ENCODE peak calls at places on chromosome X, in seven cellular contexts. H is H1; L is CD8-positive, alpha-beta memory T cell; Z is PC-3; C is foreskin keratinocyte; F is HCT116; B is cardiac muscle cell. M is an unnamed sample.

GRCh38 chrX:9566150-9566621 is 101.3 kb downstream of the TBL1X start:
- DNase-seq in F (peak; percentile 32), B (no peak), L (no peak), Z (peak; percentile 92), C (peak; percentile 70), H (no peak), M (peak; percentile 7)

GRCh38 chrX:106684207-106684606 is 42.3 kb upstream of the RNF128 start:
- DNase-seq in B (no peak), C (peak; percentile 54), L (no peak), F (no peak), Z (no peak), H (no peak), M (no peak)

GRCh38 chrX:129678881-129679195 is 24.1 kb upstream of the APLN start:
- DNase-seq in Z (peak; percentile 7), H (no peak), F (no peak), B (no peak), L (no peak), C (no peak), M (no peak)

GRCh38 chrX:39895228-39896110 is 202.3 kb downstream of the BCOR start:
- DNase-seq in H (no peak), B (no peak), L (no peak), Z (peak; percentile 88), F (no peak), C (no peak), M (no peak)

GRCh38 chrX:77493677-77494553 is 46.7 kb downstream of the FGF16 start:
- DNase-seq in F (no peak), B (peak; percentile 11), Z (peak; percentile 66), C (peak; percentile 58), L (no peak), H (peak; percentile 59), M (no peak)

GRCh38 chrX:71256051-71256450 is 2.1 kb upstream of the ZMYM3 start:
- DNase-seq in Z (no peak), C (no peak), B (no peak), L (no peak), F (no peak), H (no peak), M (no peak)

GRCh38 chrX:38987135-38987780 is 186.0 kb downstream of the MID1IP1 start:
- DNase-seq in F (no peak), H (no peak), L (no peak), C (no peak), Z (peak; percentile 25), B (no peak), M (no peak)

GRCh38 chrX:113906168-113906567 is 677.7 kb upstream of the HTR2C start:
- DNase-seq in H (no peak), C (no peak), B (peak; percentile 10), F (no peak), L (no peak), Z (no peak), M (no peak)

GRCh38 chrX:71632923-71633657 is 14.8 kb upstream of the CXCR3 start:
- DNase-seq in H (no peak), F (no peak), C (no peak), L (no peak), Z (no peak), B (peak; percentile 30), M (no peak)

GRCh38 chrX:54171527-54171926 is 11.5 kb downstream of the FAM120C start:
- DNase-seq in B (no peak), C (no peak), F (no peak), L (no peak), Z (no peak), H (no peak), M (no peak)

GRCh38 chrX:129540725-129541184 is 696 bp downstream of the OCRL start:
- DNase-seq in C (no peak), H (no peak), L (no peak), Z (peak; percentile 36), F (no peak), B (peak; percentile 2), M (no peak)

GRCh38 chrX:119757979-119758681 is at the start of gene SOWAHD:
- DNase-seq in H (no peak), B (peak; percentile 42), C (peak; percentile 27), Z (peak; percentile 50), F (no peak), L (peak; percentile 57), M (peak; percentile 46)

GRCh38 chrX:130772313-130773140 is 130.5 kb downstream of the ENOX2 start:
- DNase-seq in B (peak; percentile 50), F (no peak), Z (peak; percentile 82), C (peak; percentile 23), L (no peak), H (no peak), M (no peak)

GRCh38 chrX:119015407-119016242 is 41.2 kb downstream of the LONRF3 start:
- DNase-seq in H (no peak), B (no peak), L (no peak), F (peak; percentile 35), Z (peak; percentile 98), C (peak; percentile 91), M (no peak)

GRCh38 chrX:147811803-147812202 is 99.9 kb upstream of the FMR1 start:
- DNase-seq in L (no peak), F (no peak), B (no peak), C (no peak), Z (no peak), H (no peak), M (no peak)

GRCh38 chrX:122094611-122095010 is 1047.2 kb downstream of the GLUD2 start:
- DNase-seq in C (peak; percentile 93), B (no peak), H (no peak), L (no peak), Z (peak; percentile 15), F (no peak), M (no peak)

GRCh38 chrX:68420559-68420958 is 12.7 kb downstream of the OPHN1 start:
- DNase-seq in F (no peak), C (no peak), H (no peak), Z (no peak), B (no peak), L (no peak), M (no peak)

GRCh38 chrX:21412883-21413282 is 38.7 kb downstream of the CNKSR2 start:
- DNase-seq in Z (no peak), B (no peak), H (no peak), L (no peak), C (peak; percentile 89), F (no peak), M (no peak)

GRCh38 chrX:138504254-138504653 is 207.3 kb downstream of the FGF13 start:
- DNase-seq in Z (no peak), L (no peak), B (no peak), C (no peak), H (no peak), F (no peak), M (no peak)

GRCh38 chrX:108699368-108699767 is 37.0 kb downstream of the IRS4 start:
- DNase-seq in C (peak; percentile 15), F (peak; percentile 16), Z (peak; percentile 66), B (peak; percentile 39), H (no peak), L (no peak), M (no peak)

GRCh38 chrX:34586936-34587335 is 70.1 kb downstream of the TMEM47 start:
- DNase-seq in C (no peak), L (no peak), H (no peak), Z (no peak), F (no peak), B (no peak), M (no peak)

GRCh38 chrX:22314211-22314610 is 41.5 kb downstream of the CBLL2 start:
- DNase-seq in F (no peak), B (no peak), H (no peak), L (no peak), Z (peak; percentile 59), C (no peak), M (no peak)

GRCh38 chrX:153928846-153929245 is 2.8 kb upstream of the ARHGAP4 start:
- DNase-seq in F (no peak), L (no peak), H (no peak), C (no peak), Z (no peak), B (no peak), M (no peak)

GRCh38 chrX:10611441-10612090 is 8.8 kb downstream of the MID1 start:
- DNase-seq in C (no peak), F (no peak), B (no peak), H (no peak), Z (peak; percentile 38), L (no peak), M (no peak)
- H3K27ac ChIP-seq in C (peak overlapping the region; percentile 30), F (no peak overlapping the region), B (no peak overlapping the region), H (no peak overlapping the region), Z (peak overlapping the region; percentile 92), L (no peak overlapping the region), M (no peak overlapping the region)

DNA sequence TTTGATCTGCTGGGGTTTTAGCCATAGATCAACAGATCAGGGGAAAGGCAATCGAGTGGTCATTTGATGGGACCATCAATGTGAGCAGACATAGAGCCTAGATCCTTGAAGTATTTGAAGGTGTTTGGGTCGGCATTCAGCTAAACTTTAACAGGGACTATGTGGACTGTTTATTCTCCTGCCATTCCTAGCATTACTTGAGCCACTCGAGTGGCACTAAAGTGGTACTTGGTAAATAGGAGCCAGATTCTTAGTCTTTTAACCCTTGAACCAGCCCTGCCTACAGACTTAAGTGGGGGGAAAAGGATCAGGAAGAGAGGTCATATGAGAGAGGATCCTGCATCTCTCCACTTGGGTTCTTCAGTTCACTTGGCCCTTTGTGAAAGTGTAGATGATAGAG is 3.8 kb downstream of the MSN start:
- DNase-seq in C (no peak), B (no peak), Z (no peak), L (no peak), H (no peak), F (no peak), M (no peak)
- H3K4me1 ChIP-seq in C (peaks cover 36% of the 10 kb centered on the region), B (peaks cover 13% of the 10 kb centered on the region), Z (peaks cover 53% of the 10 kb centered on the region), L (peaks cover 51% of the 10 kb centered on the region), H (no peaks in the 10 kb centered on the region), F (peaks cover 41% of the 10 kb centered on the region), M (peaks cover 66% of the 10 kb centered on the region)

DNA sequence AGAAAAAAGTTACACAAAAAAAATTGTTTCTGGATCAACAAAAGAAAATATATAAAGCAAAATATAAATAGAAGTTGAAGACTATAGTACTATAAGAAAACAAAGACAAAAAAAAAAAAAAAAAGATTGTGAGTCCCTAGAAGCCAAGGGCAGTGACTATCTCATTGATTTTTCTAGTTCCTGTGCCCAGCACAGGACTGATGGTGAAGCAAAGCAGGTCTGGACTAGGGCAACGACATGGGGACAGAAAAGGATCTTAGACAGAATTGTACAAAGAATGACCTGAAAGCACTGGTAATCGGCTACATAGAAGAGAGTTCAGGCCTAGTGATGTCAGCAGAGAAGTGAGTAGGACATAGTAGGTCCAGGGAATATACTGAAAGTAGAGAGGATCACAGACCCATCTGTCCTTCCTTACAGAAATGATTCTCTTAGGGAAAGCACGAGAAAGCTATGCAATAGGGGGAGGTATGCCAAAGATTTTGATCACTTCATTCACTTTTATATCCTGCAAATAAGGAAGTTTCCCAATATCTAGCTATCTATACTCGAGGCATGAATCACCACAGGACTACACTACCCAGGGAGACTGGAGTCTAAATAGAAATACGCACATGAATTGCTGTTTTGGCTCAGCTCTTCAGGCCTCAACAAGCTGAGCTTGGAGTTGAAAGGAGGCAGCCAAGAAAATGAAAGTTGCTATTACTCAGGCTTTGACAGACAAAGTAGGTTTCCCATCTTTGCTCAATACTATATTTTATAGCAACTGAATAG is 230.9 kb upstream of the GPC4 start:
- DNase-seq in C (peak; percentile 82), B (no peak), L (no peak), H (no peak), Z (no peak), F (no peak), M (no peak)
- H3K27ac ChIP-seq in C (no peak overlapping the region), B (peak overlapping the region; percentile 71), L (no peak overlapping the region), H (no peak overlapping the region), Z (no peak overlapping the region), F (no peak overlapping the region), M (no peak overlapping the region)

DNA sequence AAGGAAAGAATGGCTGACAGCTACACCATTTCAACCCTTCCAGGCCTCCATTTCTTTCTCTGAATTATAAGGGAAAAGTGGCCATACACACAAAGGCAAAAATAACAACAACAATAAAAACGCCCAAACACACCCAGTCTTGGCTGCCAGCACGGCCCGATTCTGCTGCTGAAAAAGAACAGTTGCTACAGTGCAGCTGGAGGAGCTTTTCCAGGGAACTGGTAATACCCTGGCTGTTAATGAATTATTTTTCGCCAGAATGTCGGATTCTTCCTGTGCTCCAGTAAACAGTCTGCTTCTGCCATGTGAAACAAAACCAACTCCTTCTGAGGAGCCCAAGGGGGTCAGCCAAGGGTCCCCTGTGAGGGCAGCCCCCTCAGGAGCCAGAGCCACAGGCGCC is 6.6 kb downstream of the RAI2 start:
- DNase-seq in Z (no peak), C (no peak), H (no peak), L (no peak), B (no peak), F (no peak), M (no peak)
- H3K4me1 ChIP-seq in Z (no peaks in the 10 kb centered on the region), C (no peaks in the 10 kb centered on the region), H (no peaks in the 10 kb centered on the region), L (no peaks in the 10 kb centered on the region), B (no peaks in the 10 kb centered on the region), F (no peaks in the 10 kb centered on the region), M (no peaks in the 10 kb centered on the region)